ENCODE peak calls at places on chromosomes 13 and 19, in six cellular contexts. V, C, K, M, Q and T are unnamed samples. For H3K4me1, the result is how much of the 10 kb centered on the place peaks cover.

GRCh38 chr13:24127116-24127631 is 33.3 kb upstream of the SPATA13 start:
- DNase-seq in V (no peak), C (no peak), K (no peak), M (no peak), Q (no peak), T (no peak)

GRCh38 chr13:97261254-97262015 is 39.3 kb downstream of the MBNL2 start:
- DNase-seq in V (no peak), C (peak), K (no peak), M (no peak), Q (no peak), T (no peak)

GRCh38 chr13:35144496-35144895 is 202.4 kb downstream of the NBEA start:
- DNase-seq in V (no peak), C (no peak), K (no peak), M (no peak), Q (no peak), T (no peak)

GRCh38 chr13:79673993-79674377 is 193.0 kb downstream of the NDFIP2 start:
- DNase-seq in V (no peak), C (no peak), K (no peak), M (no peak), Q (no peak), T (no peak)

GRCh38 chr19:48896191-48896720 is 2.3 kb downstream of the TULP2 start:
- DNase-seq in V (peak), C (peak), K (peak), M (peak), Q (peak), T (peak)

GRCh38 chr13:21395953-21396352 is 63.1 kb downstream of the ZDHHC20 start:
- DNase-seq in V (no peak), C (no peak), K (no peak), M (no peak), Q (no peak), T (no peak)

GRCh38 chr13:28744091-28744536 is 25.3 kb upstream of the SLC46A3 start:
- DNase-seq in V (peak), C (peak), K (no peak), M (peak), Q (no peak), T (no peak)

GRCh38 chr19:3055741-3056453 is 6.4 kb downstream of the TLE5 start:
- DNase-seq in V (peak), C (no peak), K (peak), M (no peak), Q (peak), T (peak)

GRCh38 chr19:10643166-10643967 is 10.8 kb upstream of the ILF3 start:
- DNase-seq in V (no peak), C (no peak), K (no peak), M (no peak), Q (no peak), T (no peak)

GRCh38 chr13:81017525-81018152 is 676.7 kb upstream of the SPRY2 start:
- DNase-seq in V (no peak), C (no peak), K (no peak), M (no peak), Q (no peak), T (no peak)

GRCh38 chr19:31436121-31436776 is 87.0 kb upstream of the TSHZ3 start:
- DNase-seq in V (no peak), C (no peak), K (no peak), M (no peak), Q (no peak), T (no peak)

GRCh38 chr13:102974574-102975195 is 91.5 kb downstream of the SLC10A2 start:
- DNase-seq in V (no peak), C (no peak), K (no peak), M (no peak), Q (no peak), T (no peak)

GRCh38 chr19:50896591-50897190 is 14.5 kb downstream of the KLK4 start:
- DNase-seq in V (no peak), C (no peak), K (no peak), M (no peak), Q (peak), T (no peak)

GRCh38 chr19:5579286-5579685 is 11.5 kb upstream of the TINCR start:
- DNase-seq in V (no peak), C (peak), K (no peak), M (no peak), Q (no peak), T (no peak)
- H3K4me1 ChIP-seq in V (under half), C (under half), K (under half), M (under half), Q (under half), T (under half)

DNA sequence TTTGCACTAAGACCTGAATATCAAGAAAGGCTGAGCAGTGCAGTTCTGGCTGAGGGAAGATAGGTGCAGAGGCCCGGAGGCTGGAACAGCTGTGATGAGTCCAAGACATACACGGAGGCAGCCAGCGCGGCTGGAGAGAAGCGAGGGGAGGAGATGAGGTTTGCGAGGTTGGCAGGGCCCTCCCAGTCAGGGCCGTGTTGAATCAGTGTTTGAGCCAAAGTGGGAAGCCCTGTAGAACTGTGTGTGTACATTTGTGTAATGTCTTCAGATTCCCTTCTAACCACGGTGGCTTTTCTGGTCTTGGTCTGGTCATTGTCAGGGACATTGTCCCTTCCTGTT is 34.9 kb downstream of the PAK4 start:
- DNase-seq in V (peak), C (no peak), K (peak), M (peak), Q (peak), T (no peak)
- H3K4me1 ChIP-seq in V (under half), C (under half), K (under half), M (half or more), Q (under half), T (half or more)

GRCh38 chr19:42577016-42577415 is 17.7 kb downstream of the CEACAM8 start:
- DNase-seq in V (no peak), C (no peak), K (no peak), M (no peak), Q (no peak), T (no peak)

GRCh38 chr19:42573642-42574041 is 21.1 kb downstream of the CEACAM8 start:
- DNase-seq in V (no peak), C (no peak), K (no peak), M (no peak), Q (no peak), T (no peak)

GRCh38 chr19:42571136-42571535 is 23.6 kb downstream of the CEACAM8 start:
- DNase-seq in V (no peak), C (no peak), K (no peak), M (no peak), Q (no peak), T (no peak)

GRCh38 chr19:42576241-42576640 is 18.5 kb downstream of the CEACAM8 start:
- DNase-seq in V (no peak), C (no peak), K (no peak), M (no peak), Q (no peak), T (no peak)
- H3K4me1 ChIP-seq in V (under half), C (under half), K (under half), M (under half), Q (under half), T (under half)

GRCh38 chr13:30830638-30830965 is 75.5 kb upstream of the MEDAG start:
- DNase-seq in V (no peak), C (no peak), K (no peak), M (no peak), Q (no peak), T (no peak)
- H3K4me1 ChIP-seq in V (under half), C (under half), K (under half), M (under half), Q (under half), T (under half)

GRCh38 chr19:13104848-13105646 is 2.4 kb upstream of the LYL1 start:
- DNase-seq in V (no peak), C (no peak), K (no peak), M (no peak), Q (no peak), T (peak)
- H3K4me1 ChIP-seq in V (under half), C (under half), K (under half), M (under half), Q (under half), T (under half)

GRCh38 chr13:114099918-114100445 is 32.4 kb downstream of the RASA3 start:
- DNase-seq in V (no peak), C (peak), K (no peak), M (no peak), Q (no peak), T (peak)
- H3K4me1 ChIP-seq in V (under half), C (under half), K (under half), M (under half), Q (under half), T (under half)

GRCh38 chr19:2050991-2051770 is at the start of gene MKNK2:
- DNase-seq in V (peak), C (peak), K (peak), M (peak), Q (peak), T (peak)

GRCh38 chr19:2051771-2052704 is 994 bp upstream of the MKNK2 start:
- DNase-seq in V (no peak), C (peak), K (peak), M (no peak), Q (peak), T (no peak)

GRCh38 chr19:2054763-2055162 is 3.7 kb upstream of the MKNK2 start:
- DNase-seq in V (no peak), C (no peak), K (no peak), M (no peak), Q (no peak), T (no peak)

GRCh38 chr19:2055871-2056809 is 5.1 kb upstream of the MKNK2 start:
- DNase-seq in V (peak), C (peak), K (peak), M (peak), Q (peak), T (peak)

DNA sequence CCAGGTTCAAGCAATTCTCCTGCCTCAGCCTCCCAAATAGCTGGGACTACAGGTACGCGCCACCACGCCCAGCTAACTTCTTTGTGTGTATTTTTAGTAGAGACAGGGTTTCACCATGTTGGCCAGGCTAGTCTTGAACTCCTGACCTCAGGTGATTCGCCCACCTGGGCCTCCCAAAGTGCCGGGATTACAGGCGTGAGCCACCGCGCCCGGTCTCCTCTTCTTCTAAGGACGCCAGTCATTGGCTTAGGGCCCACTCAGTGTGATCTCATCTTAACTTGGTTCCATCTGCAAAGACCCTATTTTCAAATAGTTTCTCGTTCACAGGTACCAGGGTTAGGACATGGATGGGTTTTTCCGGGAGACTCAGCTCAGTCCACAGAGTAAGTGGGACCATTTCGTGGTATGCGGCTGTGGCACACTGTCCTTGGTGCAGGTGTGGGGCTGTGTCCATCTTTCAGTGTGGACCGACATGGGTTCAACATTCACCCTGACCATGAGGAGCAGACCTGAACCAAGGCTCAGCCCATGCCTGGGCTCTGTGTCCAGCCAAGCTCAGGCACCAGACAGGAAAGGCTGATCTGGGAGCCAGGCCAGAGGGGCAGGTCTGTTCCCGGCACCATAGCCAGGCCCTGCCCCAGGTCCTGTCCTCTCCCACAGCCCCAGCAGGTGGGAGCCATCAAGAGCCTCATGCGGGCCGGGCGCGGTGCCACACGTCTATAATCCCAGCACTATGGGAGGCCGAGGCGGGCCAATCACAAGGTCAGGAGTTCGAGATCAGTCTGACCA is 2.8 kb upstream of the MKNK2 start:
- DNase-seq in V (peak), C (peak), K (peak), M (peak), Q (peak), T (peak)
- H3K4me1 ChIP-seq in V (under half), C (under half), K (under half), M (half or more), Q (under half), T (half or more)

GRCh38 chr19:41425174-41426115 is 1.7 kb downstream of the B3GNT8 start:
- DNase-seq in V (no peak), C (no peak), K (no peak), M (no peak), Q (no peak), T (no peak)

GRCh38 chr19:41426116-41426841 is 895 bp downstream of the B3GNT8 start:
- DNase-seq in V (no peak), C (no peak), K (no peak), M (no peak), Q (no peak), T (no peak)

GRCh38 chr19:41422955-41423354 is 4.2 kb downstream of the B3GNT8 start:
- DNase-seq in V (no peak), C (no peak), K (no peak), M (no peak), Q (no peak), T (no peak)

GRCh38 chr19:41422456-41422855 is 4.7 kb downstream of the B3GNT8 start:
- DNase-seq in V (no peak), C (no peak), K (no peak), M (no peak), Q (no peak), T (no peak)

GRCh38 chr19:41424335-41425173 is 2.6 kb downstream of the B3GNT8 start:
- DNase-seq in V (no peak), C (no peak), K (no peak), M (no peak), Q (no peak), T (no peak)
- H3K4me1 ChIP-seq in V (under half), C (under half), K (under half), M (under half), Q (under half), T (half or more)

DNA sequence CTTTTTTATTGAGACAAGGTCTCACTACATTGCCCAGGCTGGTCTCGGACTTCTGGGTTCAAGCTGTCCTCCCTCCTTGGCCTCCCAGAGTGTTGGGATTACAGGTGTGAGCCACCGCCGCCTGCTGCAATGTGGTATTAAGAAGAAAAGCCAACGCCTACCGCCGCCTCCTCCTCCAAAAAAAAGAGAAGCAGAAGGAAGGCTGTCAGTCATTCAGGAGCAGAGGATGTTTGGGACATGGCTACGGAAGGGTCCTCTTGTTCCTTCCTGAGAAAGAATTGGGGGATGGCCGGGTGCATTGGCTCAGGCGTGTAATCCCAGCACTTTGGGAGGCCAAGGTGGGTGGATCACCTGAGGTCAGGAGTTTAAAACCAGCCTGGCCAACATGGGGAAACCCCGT is 1.2 kb downstream of the PPP1R37 start:
- DNase-seq in V (no peak), C (no peak), K (no peak), M (no peak), Q (no peak), T (no peak)
- H3K4me1 ChIP-seq in V (under half), C (half or more), K (half or more), M (half or more), Q (under half), T (half or more)

GRCh38 chr19:1858412-1859081 is 4.8 kb downstream of the KLF16 start:
- DNase-seq in V (peak), C (no peak), K (no peak), M (no peak), Q (peak), T (no peak)
- H3K4me1 ChIP-seq in V (under half), C (half or more), K (under half), M (half or more), Q (under half), T (half or more)